ENCODE peak calls at places on chromosomes 3 and 15, in four cellular contexts. D is OCI-LY7, X is spleen, M is WERI-Rb-1. N is an unnamed sample. For H3K36me3, the result is how much of the 10 kb centered on the place peaks cover.

GRCh38 chr15:41307679-41308078 is 24.7 kb downstream of the OIP5 start:
- DNase-seq in D (no peak), X (no peak), M (no peak), N (no peak)

GRCh38 chr15:51093865-51094605 is 671 bp downstream of the TNFAIP8L3 start:
- DNase-seq in X (peak), M (peak), D (no peak), N (peak)

GRCh38 chr15:33831646-33832045 is 136.7 kb upstream of the CHRM5 start:
- DNase-seq in D (no peak), M (no peak), X (no peak), N (no peak)

GRCh38 chr3:95289295-95289694 is 1226.4 kb downstream of the NSUN3 start:
- DNase-seq in M (no peak), X (no peak), D (no peak), N (no peak)

GRCh38 chr15:77975332-77976119 is 102.0 kb downstream of the TBC1D2B start:
- DNase-seq in D (no peak), M (no peak), X (peak), N (no peak)

GRCh38 chr3:52086461-52086860 is 30.1 kb upstream of the DUSP7 start:
- DNase-seq in D (no peak), X (peak), M (no peak), N (peak)

GRCh38 chr3:174958671-174959328 is 99.7 kb downstream of the NAALADL2 start:
- DNase-seq in D (no peak), X (no peak), M (no peak), N (no peak)

GRCh38 chr15:92803852-92804609 is 96.1 kb upstream of the CHD2 start:
- DNase-seq in M (no peak), X (peak), D (no peak), N (peak)

GRCh38 chr3:127647171-127647884 is 18.3 kb downstream of the PODXL2 start:
- DNase-seq in D (no peak), M (no peak), X (no peak), N (no peak)

GRCh38 chr15:88987951-88988671 is 74.9 kb upstream of the MFGE8 start:
- DNase-seq in X (no peak), D (no peak), M (no peak), N (no peak)

DNA sequence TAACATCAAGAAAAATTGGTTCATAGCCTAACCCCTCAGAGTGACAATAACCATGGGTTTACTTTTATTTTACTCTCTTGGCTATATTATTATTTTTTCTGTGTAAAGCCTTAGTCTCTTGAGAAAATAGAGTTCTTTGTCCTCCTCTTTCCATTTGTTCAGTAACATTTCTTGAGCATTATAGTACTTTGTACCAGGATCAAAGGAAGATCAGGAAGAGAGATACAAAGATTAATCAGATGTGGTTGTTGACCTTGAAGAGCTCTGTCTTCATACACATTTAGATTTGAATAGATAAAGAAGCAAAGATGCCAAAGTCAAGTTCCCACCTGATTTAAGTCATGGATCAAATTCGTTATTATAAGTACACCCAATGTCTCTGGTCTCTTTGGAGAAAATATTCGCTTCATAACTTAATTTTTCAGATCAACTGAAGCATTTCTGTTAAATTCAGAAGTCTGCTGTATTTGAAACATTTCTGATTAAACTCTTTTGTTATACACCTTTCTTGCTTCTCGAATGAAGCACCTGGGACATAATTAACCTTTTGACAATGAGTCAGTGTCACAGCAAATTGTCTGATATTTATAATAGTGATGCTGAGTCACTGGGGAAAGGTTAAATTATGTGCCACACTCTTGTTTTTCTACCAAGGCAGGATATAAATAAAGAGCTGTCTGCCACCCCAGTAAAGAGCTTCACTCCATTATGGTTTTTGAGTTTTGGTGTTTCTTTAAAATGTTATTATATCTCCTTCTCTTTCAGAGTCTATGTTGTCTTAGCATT is 100.2 kb downstream of the GHSR start:
- DNase-seq in X (no peak), D (no peak), M (no peak), N (no peak)
- H3K36me3 ChIP-seq in X (half or more), D (under half), M (under half), N (half or more)

DNA sequence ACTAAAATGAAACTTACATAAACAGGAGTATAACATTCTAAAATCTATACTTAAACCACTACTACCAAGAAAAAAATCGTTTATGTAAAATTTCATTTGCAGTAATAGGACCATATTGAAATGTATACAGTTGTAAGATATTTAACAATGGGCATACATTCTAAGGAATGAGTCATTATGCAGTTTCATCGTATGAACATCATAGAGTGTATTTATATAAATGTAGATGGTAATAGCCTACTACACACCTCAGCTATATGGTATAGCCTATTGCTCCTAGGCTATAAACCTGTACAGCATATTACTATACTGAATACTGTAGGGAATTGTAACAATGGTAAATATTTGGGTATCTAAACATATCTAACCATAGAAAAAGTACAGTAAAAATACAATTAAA is 79.5 kb downstream of the DPH6 start:
- DNase-seq in X (no peak), M (no peak), D (no peak), N (no peak)
- H3K27ac ChIP-seq in X (no peak), M (no peak), D (no peak), N (no peak)

DNA sequence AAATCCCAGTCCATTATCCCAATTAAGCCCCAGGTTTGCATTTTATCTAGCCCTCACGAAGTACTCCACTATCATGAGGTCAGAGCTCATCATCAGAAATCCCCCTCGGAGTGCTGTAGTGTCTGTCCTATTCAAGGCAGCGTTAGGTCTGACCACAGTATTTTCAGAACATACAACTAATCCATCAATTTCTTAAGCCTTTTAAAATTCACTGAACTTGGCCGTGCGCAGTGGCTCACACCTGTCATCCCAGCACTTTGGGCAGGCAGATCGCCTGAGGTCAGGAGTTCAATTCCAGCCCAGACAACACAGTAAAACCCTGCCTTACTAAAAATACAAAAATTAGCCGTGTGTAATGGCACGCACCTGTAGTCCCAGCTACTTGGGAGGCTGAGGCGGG is 11.9 kb downstream of the VGLL4 start:
- DNase-seq in D (no peak), M (peak), X (no peak), N (no peak)
- TF ChIP-seq CTCF in D (no peak), M (no peak), X (no peak), N (no peak)

GRCh38 chr3:58167431-58168351 is 43.1 kb downstream of the DNASE1L3 start:
- DNase-seq in D (peak), X (no peak), M (peak), N (no peak)
- H3K36me3 ChIP-seq in D (under half), X (half or more), M (under half), N (under half)

GRCh38 chr3:15206662-15207576 is 873 bp downstream of the CAPN7 start:
- DNase-seq in D (peak), X (peak), M (no peak), N (no peak)
- H3K27ac ChIP-seq in D (peak), X (peak), M (peak), N (peak)

DNA sequence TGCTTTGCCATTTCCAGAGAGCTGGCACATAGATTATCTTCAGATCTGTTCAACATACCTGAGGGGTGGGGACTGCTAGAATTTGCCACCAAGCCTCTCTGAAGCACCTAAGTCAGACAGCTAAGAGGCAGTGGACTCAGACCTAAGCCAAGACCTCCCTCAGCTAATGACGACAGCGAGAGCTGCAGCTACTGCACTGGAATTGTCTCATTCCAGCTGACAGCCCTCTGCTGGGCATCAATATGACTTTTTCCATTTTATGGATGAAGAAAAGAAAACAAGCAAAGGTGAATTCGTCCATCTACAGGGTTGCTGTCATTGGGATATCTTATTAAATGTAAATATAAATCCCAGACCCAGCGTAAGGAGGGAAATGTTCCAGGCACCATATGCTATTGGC is 85.3 kb upstream of the LRTM1 start:
- DNase-seq in D (no peak), X (no peak), M (peak), N (no peak)
- TF ChIP-seq CTCF in D (no peak), X (no peak), M (peak), N (no peak)

GRCh38 chr3:14475601-14476000 is 64.5 kb downstream of the GRIP2 start:
- DNase-seq in D (no peak), X (no peak), M (no peak), N (no peak)

GRCh38 chr3:14478943-14479550 is 61.1 kb downstream of the GRIP2 start:
- DNase-seq in D (no peak), M (no peak), X (peak), N (no peak)

GRCh38 chr3:14477311-14477935 is 62.7 kb downstream of the GRIP2 start:
- DNase-seq in M (no peak), X (peak), D (no peak), N (no peak)

GRCh38 chr3:14474363-14475081 is 65.6 kb downstream of the GRIP2 start:
- DNase-seq in D (no peak), X (no peak), M (no peak), N (no peak)

GRCh38 chr3:14476583-14477265 is 63.4 kb downstream of the GRIP2 start:
- DNase-seq in D (no peak), M (no peak), X (peak), N (no peak)
- H3K36me3 ChIP-seq in D (half or more), M (under half), X (half or more), N (half or more)

DNA sequence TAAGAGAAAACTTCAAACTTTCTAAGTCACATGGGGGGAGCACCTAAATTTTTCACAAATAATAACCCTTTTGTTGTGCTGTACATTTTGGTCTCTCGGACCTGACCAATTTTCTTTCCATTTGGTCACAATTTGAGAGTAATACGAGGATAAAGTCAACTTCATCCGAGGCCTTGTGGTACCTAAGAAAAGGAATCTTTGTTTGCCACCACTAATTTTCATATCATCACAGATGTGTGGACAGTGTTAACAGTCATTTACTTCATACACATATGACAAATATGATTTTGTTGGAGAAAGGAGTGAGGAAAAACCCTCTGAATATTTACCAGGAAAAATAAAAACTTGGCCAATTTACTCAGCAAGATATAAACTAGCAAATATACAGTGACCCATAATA is 40.8 kb downstream of the VGLL4 start:
- DNase-seq in D (peak), X (no peak), M (no peak), N (no peak)
- H3K27ac ChIP-seq in D (peak), X (peak), M (no peak), N (peak)